ENCODE peak calls at places on chromosomes 11 and 22, in seven cellular contexts. A, Z, S, B, C, W and K are unnamed samples.

GRCh38 chr22:48483764-48484528 is 1343.7 kb downstream of the BRD1 start:
- DNase-seq in A (no peak), Z (no peak), S (peak; percentile 71), B (no peak), C (no peak), W (no peak), K (no peak)

GRCh38 chr11:117822031-117822521 is 2.5 kb downstream of the FXYD2 start:
- DNase-seq in A (no peak), Z (no peak), S (no peak), B (peak; percentile 55), C (no peak), W (peak; percentile 46), K (no peak)

GRCh38 chr11:134566311-134566710 is 154.3 kb upstream of the B3GAT1 start:
- DNase-seq in A (no peak), Z (no peak), S (no peak), B (no peak), C (no peak), W (no peak), K (peak; percentile 45)

GRCh38 chr22:23570681-23571080 is 9.4 kb downstream of the IGLL1 start:
- DNase-seq in A (no peak), Z (no peak), S (no peak), B (no peak), C (no peak), W (no peak), K (no peak)

GRCh38 chr11:62980133-62980760 is 4.5 kb downstream of the SLC22A6 start:
- DNase-seq in A (no peak), Z (no peak), S (no peak), B (no peak), C (peak; percentile 3), W (no peak), K (no peak)

GRCh38 chr11:63871962-63872832 is 33.3 kb downstream of the MARK2 start:
- DNase-seq in A (peak; percentile 92), Z (peak; percentile 60), S (peak; percentile 90), B (peak; percentile 89), C (peak; percentile 93), W (peak; percentile 84), K (peak; percentile 94)

GRCh38 chr11:36409152-36409713 is 100.8 kb downstream of the TRAF6 start:
- DNase-seq in A (no peak), Z (no peak), S (no peak), B (no peak), C (peak; percentile 46), W (no peak), K (no peak)

GRCh38 chr22:50656122-50657070 is 16.2 kb upstream of the SHANK3 start:
- DNase-seq in A (no peak), Z (no peak), S (no peak), B (no peak), C (peak; percentile 61), W (peak; percentile 73), K (no peak)

GRCh38 chr11:65606876-65607613 is 7.0 kb downstream of the MAP3K11 start:
- DNase-seq in A (peak; percentile 96), Z (peak; percentile 89), S (peak; percentile 95), B (peak; percentile 88), C (peak; percentile 93), W (peak; percentile 93), K (peak; percentile 93)

GRCh38 chr11:61971177-61972111 is 4.0 kb upstream of the FTH1 start:
- DNase-seq in A (peak; percentile 98), Z (peak; percentile 88), S (peak; percentile 98), B (peak; percentile 93), C (peak; percentile 99), W (peak; percentile 97), K (peak; percentile 99)

GRCh38 chr11:61115498-61116224 is 13.4 kb downstream of the CD5 start:
- DNase-seq in A (no peak), Z (no peak), S (no peak), B (no peak), C (no peak), W (no peak), K (no peak)

GRCh38 chr11:60307507-60308195 is 19.4 kb upstream of the MS4A6E start:
- DNase-seq in A (no peak), Z (no peak), S (no peak), B (no peak), C (no peak), W (no peak), K (no peak)

GRCh38 chr11:10328314-10329090 is 23.6 kb downstream of the ADM start:
- DNase-seq in A (no peak), Z (no peak), S (no peak), B (no peak), C (peak; percentile 46), W (no peak), K (no peak)

GRCh38 chr11:116644201-116644947 is 128.4 kb downstream of the BUD13 start:
- DNase-seq in A (no peak), Z (no peak), S (no peak), B (no peak), C (no peak), W (no peak), K (peak; percentile 79)

GRCh38 chr22:47162865-47163264 is 400.4 kb downstream of the TBC1D22A start:
- DNase-seq in A (peak; percentile 9), Z (no peak), S (peak; percentile 68), B (no peak), C (no peak), W (peak; percentile 11), K (peak; percentile 81)

GRCh38 chr11:8092587-8093424 is 11.8 kb downstream of the TUB start:
- DNase-seq in A (no peak), Z (peak; percentile 56), S (no peak), B (peak; percentile 88), C (peak; percentile 66), W (peak; percentile 50), K (peak; percentile 51)

GRCh38 chr11:35274909-35275807 is 136.2 kb downstream of the CD44 start:
- DNase-seq in A (no peak), Z (no peak), S (peak; percentile 79), B (no peak), C (no peak), W (peak; percentile 28), K (peak; percentile 92)

GRCh38 chr22:40420341-40421081 is 50.1 kb downstream of the SGSM3 start:
- DNase-seq in A (no peak), Z (no peak), S (no peak), B (no peak), C (no peak), W (no peak), K (no peak)

GRCh38 chr22:30606455-30607299 is at the start of gene TCN2:
- DNase-seq in A (peak; percentile 69), Z (no peak), S (peak; percentile 86), B (peak; percentile 49), C (peak; percentile 77), W (peak; percentile 72), K (peak; percentile 60)

GRCh38 chr22:30607939-30608338 is 965 bp downstream of the TCN2 start:
- DNase-seq in A (no peak), Z (no peak), S (no peak), B (no peak), C (no peak), W (no peak), K (no peak)

GRCh38 chr22:30604723-30605122 is 2.3 kb upstream of the TCN2 start:
- DNase-seq in A (no peak), Z (no peak), S (no peak), B (no peak), C (no peak), W (no peak), K (no peak)

GRCh38 chr22:30607300-30607930 is 441 bp downstream of the TCN2 start:
- DNase-seq in A (no peak), Z (no peak), S (no peak), B (no peak), C (no peak), W (no peak), K (no peak)

DNA sequence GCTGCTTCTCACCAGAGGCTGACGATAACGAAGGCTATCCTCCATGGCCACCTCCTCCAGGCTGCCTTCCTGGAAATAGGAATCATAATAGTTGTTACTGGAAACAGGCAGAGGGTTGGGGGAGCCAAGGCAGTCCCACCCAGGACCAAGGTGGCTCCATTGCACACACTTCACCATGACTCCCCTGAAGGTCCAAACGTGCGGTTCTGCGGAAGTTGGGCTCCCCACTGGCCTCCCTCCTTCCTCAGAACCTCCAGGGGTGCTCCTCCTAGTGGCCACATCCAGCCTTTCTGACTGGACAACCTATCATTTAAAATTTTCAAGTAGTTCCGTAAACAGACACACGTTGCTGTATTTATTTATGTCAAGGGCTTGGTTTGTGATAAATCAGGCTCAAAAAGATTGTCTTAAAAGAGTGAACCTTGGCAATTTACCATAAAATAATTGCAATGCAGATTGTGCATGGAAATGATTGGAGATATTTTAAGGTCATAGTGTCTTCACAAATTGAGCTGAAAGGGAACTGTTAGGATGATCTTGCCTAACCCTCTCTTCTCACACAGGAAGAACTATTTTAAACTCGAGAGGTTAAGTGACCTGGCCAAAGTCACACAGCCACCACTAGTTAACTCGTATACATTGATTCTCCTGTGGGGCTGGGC is 1.4 kb upstream of the TCN2 start:
- DNase-seq in A (peak; percentile 26), Z (peak; percentile 52), S (no peak), B (peak; percentile 64), C (peak; percentile 25), W (peak; percentile 37), K (no peak)
- TF ChIP-seq POLR2A in A (no peak), Z (no peak), S (no peak), B (peak; percentile 41), C (no peak), W (no peak), K (no peak)

GRCh38 chr11:91326751-91327150 is 897.9 kb upstream of the FAT3 start:
- DNase-seq in A (no peak), Z (no peak), S (no peak), B (no peak), C (no peak), W (no peak), K (no peak)
- TF ChIP-seq POLR2A in A (no peak), Z (no peak), S (no peak), B (no peak), C (no peak), W (no peak), K (no peak)

DNA sequence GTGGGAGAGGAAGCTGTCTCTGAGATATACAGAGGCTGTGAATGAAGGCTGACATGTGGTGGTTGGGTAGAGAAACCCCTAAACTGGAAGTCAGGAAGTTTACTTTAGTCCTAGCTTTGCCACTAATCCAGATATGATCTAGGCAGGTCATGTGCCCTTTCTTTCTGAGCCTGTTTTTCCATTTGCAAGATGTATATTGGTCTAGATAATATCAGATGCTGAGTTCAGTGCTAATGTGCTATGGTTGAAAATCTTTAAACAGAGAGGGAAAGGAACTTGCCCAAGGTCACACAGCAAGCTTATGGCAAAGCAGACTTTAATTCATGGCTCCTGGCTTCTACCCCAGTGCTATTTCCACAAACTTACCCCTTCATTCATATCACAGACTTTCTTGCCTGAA is 25.7 kb upstream of the TPBGL start:
- DNase-seq in A (no peak), Z (no peak), S (no peak), B (no peak), C (no peak), W (no peak), K (no peak)
- TF ChIP-seq POLR2A in A (no peak), Z (no peak), S (no peak), B (no peak), C (no peak), W (no peak), K (no peak)

DNA sequence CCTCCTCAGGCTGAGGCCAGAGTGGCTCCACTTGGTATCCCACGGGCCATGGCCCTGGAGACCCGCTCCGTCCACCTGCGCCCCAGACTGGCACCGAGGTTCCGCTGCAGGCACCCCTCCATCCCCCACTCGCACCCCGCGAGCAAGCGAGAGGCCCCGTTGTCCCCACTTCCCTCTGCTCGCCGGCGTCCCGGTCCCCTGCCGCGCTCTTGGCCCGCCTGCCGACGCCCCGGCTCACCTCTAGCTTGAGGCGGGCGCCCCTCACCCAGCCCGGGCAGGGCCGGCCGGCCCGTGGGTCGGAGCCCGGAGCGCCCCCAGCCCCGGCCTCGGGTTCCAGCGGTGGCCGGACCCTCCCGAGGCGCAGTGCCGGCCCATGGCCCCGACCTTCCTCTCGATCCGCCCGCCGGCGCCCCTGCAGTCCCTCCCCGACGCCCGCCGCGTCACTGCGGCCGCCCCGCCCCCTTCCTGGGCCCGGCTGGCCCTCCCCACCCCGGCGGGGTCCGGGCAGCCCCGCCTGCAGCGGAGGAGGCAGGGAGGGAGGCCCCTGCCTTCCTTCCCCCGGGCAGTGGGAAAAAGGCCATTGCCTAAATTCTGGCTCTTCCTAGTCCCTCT is at the start of gene PITPNM1:
- DNase-seq in A (peak; percentile 39), Z (no peak), S (no peak), B (peak; percentile 84), C (peak; percentile 24), W (peak; percentile 89), K (no peak)
- TF ChIP-seq POLR2A in A (peak; percentile 49), Z (no peak), S (no peak), B (no peak), C (peak; percentile 63), W (no peak), K (no peak)